ENCODE peak calls at places on chromosomes 5 and 9, in four cellular contexts. Q is fibroblast of pulmonary artery, Y is K562, G is AG10803. L is an unnamed sample.
A peak's percentile ranks its signal among the peaks of the same experiment; 100 is the strongest.

GRCh38 chr5:171629221-171630005 is 156.2 kb upstream of the SMIM23 start:
- DNase-seq in Q (peak; percentile 24), Y (peak; percentile 15), G (no peak), L (no peak)

GRCh38 chr5:176648467-176649194 is 1.3 kb downstream of the TSPAN17 start:
- DNase-seq in Q (no peak), Y (peak; percentile 83), G (no peak), L (no peak)

GRCh38 chr9:123065191-123065590 is 31.7 kb downstream of the GPR21 start:
- DNase-seq in Q (no peak), Y (no peak), G (peak; percentile 33), L (no peak)

GRCh38 chr5:34585601-34586104 is 70.5 kb upstream of the RAI14 start:
- DNase-seq in Q (peak; percentile 77), Y (no peak), G (peak; percentile 55), L (peak; percentile 82)

GRCh38 chr5:180611140-180611850 is 20.0 kb upstream of the SCGB3A1 start:
- DNase-seq in Q (no peak), Y (peak; percentile 81), G (no peak), L (no peak)

GRCh38 chr5:43152946-43153345 is 32.2 kb downstream of the ZNF131 start:
- DNase-seq in Q (peak; percentile 13), Y (no peak), G (peak; percentile 79), L (no peak)

GRCh38 chr9:128118971-128119665 is 8.4 kb downstream of the PTGES2 start:
- DNase-seq in Q (no peak), Y (no peak), G (no peak), L (no peak)

GRCh38 chr5:72295539-72295938 is 24.5 kb downstream of the MRPS27 start:
- DNase-seq in Q (no peak), Y (no peak), G (no peak), L (no peak)

GRCh38 chr5:2240118-2240904 is 357.6 kb upstream of the IRX4 start:
- DNase-seq in Q (no peak), Y (no peak), G (no peak), L (no peak)
- H3K4me3 ChIP-seq in Q (no peak overlapping the region), Y (no peak overlapping the region), G (no peak overlapping the region), L (no peak overlapping the region)

GRCh38 chr5:23996525-23996924 is 489.1 kb downstream of the PRDM9 start:
- DNase-seq in Q (no peak), Y (no peak), G (no peak), L (no peak)

GRCh38 chr5:23991406-23991805 is 484.0 kb downstream of the PRDM9 start:
- DNase-seq in Q (no peak), Y (no peak), G (no peak), L (no peak)

GRCh38 chr5:23994581-23995370 is 487.4 kb downstream of the PRDM9 start:
- DNase-seq in Q (no peak), Y (no peak), G (no peak), L (no peak)
- TF ChIP-seq CTCF in Q (no peak), Y (no peak), G (no peak), L (peak; percentile 22)

GRCh38 chr5:39213437-39214207 is 5.7 kb downstream of the FYB1 start:
- DNase-seq in Q (no peak), Y (no peak), G (no peak), L (no peak)
- H3K4me3 ChIP-seq in Q (no peak overlapping the region), Y (no peak overlapping the region), G (no peak overlapping the region), L (no peak overlapping the region)

DNA sequence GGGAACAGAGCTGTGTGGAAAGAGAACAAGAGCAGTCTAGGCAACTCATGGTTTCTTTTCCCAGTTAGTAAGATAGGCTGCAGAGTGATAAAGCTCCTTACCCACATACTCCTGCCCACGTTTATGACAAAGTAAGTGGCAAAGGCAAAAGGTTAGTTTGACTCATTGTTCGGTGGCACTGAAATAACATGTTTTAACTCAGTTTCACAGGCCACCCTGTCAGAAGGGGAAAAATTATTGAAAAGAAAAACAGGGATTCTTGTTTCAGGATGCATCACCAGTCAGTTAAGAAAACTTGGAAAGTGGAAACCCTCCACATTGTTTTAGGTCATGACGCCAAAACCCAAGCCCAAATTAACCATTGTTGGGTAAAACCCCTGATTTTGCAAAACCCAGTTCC is 22.3 kb upstream of the DAB2 start:
- DNase-seq in Q (no peak), Y (no peak), G (peak; percentile 23), L (no peak)
- TF ChIP-seq CTCF in Q (no peak), Y (no peak), G (no peak), L (no peak)

GRCh38 chr9:683509-684021 is 157.9 kb upstream of the DMRT1 start:
- DNase-seq in Q (no peak), Y (no peak), G (no peak), L (no peak)
- H3K4me3 ChIP-seq in Q (no peak overlapping the region), Y (no peak overlapping the region), G (peak overlapping the region; percentile 65), L (no peak overlapping the region)

GRCh38 chr5:32098806-32099435 is 75.2 kb downstream of the GOLPH3 start:
- DNase-seq in Q (no peak), Y (no peak), G (no peak), L (no peak)
- TF ChIP-seq CTCF in Q (no peak), Y (no peak), G (no peak), L (no peak)

GRCh38 chr5:51378778-51379652 is 4.2 kb upstream of the ISL1 start:
- DNase-seq in Q (no peak), Y (no peak), G (no peak), L (no peak)
- H3K4me3 ChIP-seq in Q (no peak overlapping the region), Y (no peak overlapping the region), G (peak overlapping the region; percentile 9), L (peak overlapping the region; percentile 43)

GRCh38 chr5:32709789-32710334 is 1.3 kb upstream of the NPR3 start:
- DNase-seq in Q (peak; percentile 78), Y (peak; percentile 68), G (peak; percentile 81), L (no peak)
- TF ChIP-seq CTCF in Q (peak; percentile 80), Y (peak; percentile 66), G (peak; percentile 72), L (peak; percentile 86)

DNA sequence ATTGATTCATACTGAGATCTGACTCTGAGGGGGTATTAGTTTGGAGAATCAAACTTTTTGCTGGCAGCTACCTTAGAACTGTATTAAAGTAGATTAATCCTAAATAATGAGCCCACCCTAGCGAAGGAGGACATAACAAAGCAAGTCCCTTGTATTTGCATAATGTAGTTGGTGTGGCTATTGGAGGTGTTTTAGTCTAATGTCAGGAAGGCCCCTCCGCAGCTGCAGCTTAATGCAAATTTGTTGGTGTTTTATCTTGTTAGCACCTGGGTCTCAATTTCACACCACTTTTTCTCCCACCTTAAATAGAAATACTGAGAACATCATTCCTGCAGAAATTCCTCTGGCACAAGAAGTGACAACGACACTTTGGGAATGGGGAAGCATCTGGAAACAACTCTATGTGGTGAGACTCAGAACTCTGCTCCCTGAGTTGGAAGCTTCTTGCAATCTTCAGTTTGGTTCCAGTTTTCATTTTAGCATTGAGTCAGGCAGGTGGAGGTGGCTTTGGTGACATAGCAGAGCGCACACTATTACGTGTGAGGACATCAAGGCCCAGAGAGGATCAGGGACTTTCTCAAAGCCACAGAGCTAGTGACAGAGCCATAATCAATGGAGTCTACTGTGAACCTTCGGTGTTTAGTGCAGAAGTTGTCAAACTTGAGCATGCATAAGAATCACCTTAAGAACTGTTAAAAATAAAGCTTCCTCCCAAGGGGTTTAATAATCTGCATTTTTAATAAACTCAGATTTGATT is 33.9 kb downstream of the DOCK2 start:
- DNase-seq in Q (no peak), Y (no peak), G (no peak), L (no peak)
- H3K4me3 ChIP-seq in Q (no peak overlapping the region), Y (no peak overlapping the region), G (no peak overlapping the region), L (no peak overlapping the region)

DNA sequence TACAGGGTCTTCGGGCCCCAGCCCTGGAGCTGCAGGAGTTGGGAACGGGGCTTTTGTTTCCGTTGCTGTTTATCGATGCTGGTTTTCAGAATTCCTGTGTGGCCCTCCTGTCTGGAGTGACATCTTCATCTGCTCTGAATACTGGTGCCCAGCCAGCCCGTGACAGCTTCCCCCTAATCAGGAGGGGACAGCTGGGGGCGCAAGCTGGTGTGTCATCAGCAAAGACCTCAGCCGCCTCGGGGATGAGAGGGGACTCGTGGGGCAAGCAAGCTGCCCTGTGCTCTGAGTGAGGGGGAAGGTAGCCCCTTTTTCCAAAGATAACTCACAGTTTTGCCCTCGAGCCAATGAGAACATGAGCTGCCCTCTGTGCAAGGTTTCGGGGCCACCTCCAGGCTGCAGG is 110.7 kb downstream of the RXRA start:
- DNase-seq in Q (no peak), Y (no peak), G (no peak), L (no peak)
- TF ChIP-seq CTCF in Q (no peak), Y (no peak), G (no peak), L (no peak)

L was measured in epithelial cell of proximal tubule.